ENCODE peak calls at places on chromosome 11, in six cellular contexts. One of them, this sample, is unnamed.

GRCh38 chr11:130480166-130480565 is 31.7 kb downstream of the ADAMTS15 start:
- DNase-seq in GM13977: no peak
- DNase-seq in NCI-H187 treated with DMSO at 0.1 percent for 48 hours: no peak
- DNase-seq in fibroblast of villous mesenchyme: peak; percentile 64
- DNase-seq in iris pigment epithelial cell: peak; percentile 48
- DNase-seq in hippocampal formation: no peak
- DNase-seq in this sample: peak; percentile 19

GRCh38 chr11:84437129-84438123 is 1151.3 kb upstream of the CCDC90B start:
- DNase-seq in fibroblast of villous mesenchyme: no peak
- DNase-seq in NCI-H187 treated with DMSO at 0.1 percent for 48 hours: peak; percentile 59
- DNase-seq in hippocampal formation: no peak
- DNase-seq in GM13977: peak; percentile 11
- DNase-seq in iris pigment epithelial cell: no peak
- DNase-seq in this sample: no peak

GRCh38 chr11:80096736-80097135 is 655.9 kb upstream of the TENM4 start:
- DNase-seq in NCI-H187 treated with DMSO at 0.1 percent for 48 hours: no peak
- DNase-seq in GM13977: no peak
- DNase-seq in iris pigment epithelial cell: peak; percentile 61
- DNase-seq in hippocampal formation: no peak
- DNase-seq in fibroblast of villous mesenchyme: peak; percentile 47
- DNase-seq in this sample: no peak

GRCh38 chr11:8192016-8192895 is 23.4 kb upstream of the RIC3 start:
- DNase-seq in hippocampal formation: peak; percentile 62
- DNase-seq in iris pigment epithelial cell: peak; percentile 68
- DNase-seq in fibroblast of villous mesenchyme: peak; percentile 61
- DNase-seq in NCI-H187 treated with DMSO at 0.1 percent for 48 hours: no peak
- DNase-seq in GM13977: peak; percentile 84
- DNase-seq in this sample: peak; percentile 70

GRCh38 chr11:35949242-35949641 is 5.4 kb downstream of the LDLRAD3 start:
- DNase-seq in NCI-H187 treated with DMSO at 0.1 percent for 48 hours: no peak
- DNase-seq in hippocampal formation: no peak
- DNase-seq in fibroblast of villous mesenchyme: no peak
- DNase-seq in GM13977: no peak
- DNase-seq in iris pigment epithelial cell: no peak
- DNase-seq in this sample: no peak

GRCh38 chr11:57480409-57481137 is 20.2 kb downstream of the RTN4RL2 start:
- DNase-seq in NCI-H187 treated with DMSO at 0.1 percent for 48 hours: no peak
- DNase-seq in hippocampal formation: peak; percentile 26
- DNase-seq in GM13977: peak; percentile 87
- DNase-seq in iris pigment epithelial cell: peak; percentile 56
- DNase-seq in fibroblast of villous mesenchyme: peak; percentile 51
- DNase-seq in this sample: no peak

GRCh38 chr11:94823127-94823732 is 55.1 kb downstream of the AMOTL1 start:
- DNase-seq in GM13977: no peak
- DNase-seq in hippocampal formation: no peak
- DNase-seq in iris pigment epithelial cell: no peak
- DNase-seq in fibroblast of villous mesenchyme: no peak
- DNase-seq in NCI-H187 treated with DMSO at 0.1 percent for 48 hours: no peak
- DNase-seq in this sample: no peak

GRCh38 chr11:91067666-91068065 is 844.8 kb upstream of the CHORDC1 start:
- DNase-seq in NCI-H187 treated with DMSO at 0.1 percent for 48 hours: no peak
- DNase-seq in hippocampal formation: no peak
- DNase-seq in GM13977: no peak
- DNase-seq in iris pigment epithelial cell: no peak
- DNase-seq in fibroblast of villous mesenchyme: no peak
- DNase-seq in this sample: no peak

GRCh38 chr11:63998558-63999348 is 12.5 kb downstream of the OTUB1 start:
- DNase-seq in fibroblast of villous mesenchyme: no peak
- DNase-seq in iris pigment epithelial cell: no peak
- DNase-seq in GM13977: peak; percentile 56
- DNase-seq in NCI-H187 treated with DMSO at 0.1 percent for 48 hours: no peak
- DNase-seq in hippocampal formation: no peak
- DNase-seq in this sample: no peak

GRCh38 chr11:11963842-11964773 is 44.3 kb downstream of the DKK3 start:
- DNase-seq in NCI-H187 treated with DMSO at 0.1 percent for 48 hours: no peak
- DNase-seq in hippocampal formation: no peak
- DNase-seq in fibroblast of villous mesenchyme: no peak
- DNase-seq in GM13977: no peak
- DNase-seq in iris pigment epithelial cell: no peak
- DNase-seq in this sample: no peak

GRCh38 chr11:124868322-124869274 is 3.4 kb downstream of the ROBO3 start:
- DNase-seq in GM13977: no peak
- DNase-seq in hippocampal formation: no peak
- DNase-seq in NCI-H187 treated with DMSO at 0.1 percent for 48 hours: no peak
- DNase-seq in fibroblast of villous mesenchyme: no peak
- DNase-seq in iris pigment epithelial cell: no peak
- DNase-seq in this sample: no peak

GRCh38 chr11:74672956-74673895 is 58.0 kb downstream of the CHRDL2 start:
- DNase-seq in GM13977: no peak
- DNase-seq in iris pigment epithelial cell: peak; percentile 99
- DNase-seq in fibroblast of villous mesenchyme: peak; percentile 99
- DNase-seq in NCI-H187 treated with DMSO at 0.1 percent for 48 hours: no peak
- DNase-seq in hippocampal formation: no peak
- DNase-seq in this sample: peak; percentile 85

GRCh38 chr11:45563801-45564200 is 101.6 kb downstream of the CHST1 start:
- DNase-seq in hippocampal formation: no peak
- DNase-seq in iris pigment epithelial cell: no peak
- DNase-seq in fibroblast of villous mesenchyme: no peak
- DNase-seq in GM13977: no peak
- DNase-seq in NCI-H187 treated with DMSO at 0.1 percent for 48 hours: no peak
- DNase-seq in this sample: no peak

GRCh38 chr11:11502303-11502828 is 119.4 kb downstream of the GALNT18 start:
- DNase-seq in hippocampal formation: no peak
- DNase-seq in NCI-H187 treated with DMSO at 0.1 percent for 48 hours: no peak
- DNase-seq in iris pigment epithelial cell: no peak
- DNase-seq in fibroblast of villous mesenchyme: no peak
- DNase-seq in GM13977: no peak
- DNase-seq in this sample: no peak

GRCh38 chr11:1275021-1275420 is 34.4 kb downstream of the TOLLIP start:
- DNase-seq in NCI-H187 treated with DMSO at 0.1 percent for 48 hours: no peak
- DNase-seq in fibroblast of villous mesenchyme: no peak
- DNase-seq in iris pigment epithelial cell: no peak
- DNase-seq in hippocampal formation: no peak
- DNase-seq in GM13977: no peak
- DNase-seq in this sample: no peak

GRCh38 chr11:117146521-117146920 is 2.4 kb downstream of the PAFAH1B2 start:
- DNase-seq in fibroblast of villous mesenchyme: peak; percentile 69
- DNase-seq in NCI-H187 treated with DMSO at 0.1 percent for 48 hours: no peak
- DNase-seq in iris pigment epithelial cell: peak; percentile 60
- DNase-seq in GM13977: no peak
- DNase-seq in hippocampal formation: no peak
- DNase-seq in this sample: no peak

GRCh38 chr11:8721740-8722139 is 39.1 kb downstream of the RPL27A start:
- DNase-seq in GM13977: no peak
- DNase-seq in NCI-H187 treated with DMSO at 0.1 percent for 48 hours: no peak
- DNase-seq in iris pigment epithelial cell: no peak
- DNase-seq in hippocampal formation: no peak
- DNase-seq in fibroblast of villous mesenchyme: peak; percentile 67
- DNase-seq in this sample: no peak

GRCh38 chr11:125931116-125931515 is 14.7 kb upstream of the VSIG10L2 start:
- DNase-seq in hippocampal formation: no peak
- DNase-seq in GM13977: no peak
- DNase-seq in NCI-H187 treated with DMSO at 0.1 percent for 48 hours: no peak
- DNase-seq in fibroblast of villous mesenchyme: no peak
- DNase-seq in iris pigment epithelial cell: no peak
- DNase-seq in this sample: no peak

GRCh38 chr11:78318321-78318720 is 99.3 kb downstream of the GAB2 start:
- DNase-seq in fibroblast of villous mesenchyme: no peak
- DNase-seq in iris pigment epithelial cell: no peak
- DNase-seq in hippocampal formation: no peak
- DNase-seq in NCI-H187 treated with DMSO at 0.1 percent for 48 hours: no peak
- DNase-seq in GM13977: no peak
- DNase-seq in this sample: no peak

GRCh38 chr11:94786264-94787126 is 18.3 kb downstream of the AMOTL1 start:
- DNase-seq in iris pigment epithelial cell: peak; percentile 71
- DNase-seq in GM13977: peak; percentile 50
- DNase-seq in hippocampal formation: peak; percentile 36
- DNase-seq in fibroblast of villous mesenchyme: peak; percentile 64
- DNase-seq in NCI-H187 treated with DMSO at 0.1 percent for 48 hours: no peak
- DNase-seq in this sample: no peak